ENCODE peak calls at places on chromosomes 7 and 10, in ten cellular contexts. D is fibroblast of mammary gland, K is RWPE1, Q is Calu3, W is A549, J is AG10803, O is pancreas, I is stomach, Z is glutamatergic neuron, S is PC-9. P is an unnamed sample.

GRCh38 chr10:43448742-43449141 is 11.8 kb downstream of the ZNF487 start:
- DNase-seq in D (no peak), K (no peak), Q (no peak), W (no peak), J (no peak), O (no peak), I (no peak), Z (no peak), S (no peak), P (no peak)

GRCh38 chr10:133261726-133262325 is 14.8 kb downstream of the ADAM8 start:
- DNase-seq in D (peak), K (peak), Q (peak), W (peak), J (peak), O (peak), I (peak), Z (peak), S (no peak), P (peak)

GRCh38 chr7:27210441-27211083 is 10.7 kb upstream of the HOXA13 start:
- DNase-seq in D (peak), K (no peak), Q (peak), W (peak), J (peak), O (peak), I (no peak), Z (peak), S (no peak), P (peak)

GRCh38 chr10:59465089-59465488 is 102.7 kb upstream of the FAM13C start:
- DNase-seq in D (peak), K (peak), Q (peak), W (peak), J (peak), O (no peak), I (no peak), Z (no peak), S (no peak), P (no peak)

GRCh38 chr7:5677538-5678294 is 103.7 kb downstream of the RNF216 start:
- DNase-seq in D (peak), K (peak), Q (peak), W (peak), J (peak), O (no peak), I (peak), Z (peak), S (peak), P (peak)

GRCh38 chr10:91887075-91887899 is 22.0 kb downstream of the FGFBP3 start:
- DNase-seq in D (peak), K (peak), Q (peak), W (peak), J (no peak), O (no peak), I (no peak), Z (peak), S (no peak), P (peak)

GRCh38 chr10:53754851-53755250 is 982.3 kb upstream of the MBL2 start:
- DNase-seq in D (no peak), K (no peak), Q (peak), W (no peak), J (no peak), O (no peak), I (no peak), Z (peak), S (no peak), P (no peak)

GRCh38 chr10:109889867-109890266 is 33.4 kb downstream of the XPNPEP1 start:
- DNase-seq in D (peak), K (no peak), Q (no peak), W (no peak), J (peak), O (no peak), I (no peak), Z (no peak), S (no peak), P (no peak)

GRCh38 chr10:124116771-124117510 is 23.5 kb upstream of the CHST15 start:
- DNase-seq in D (no peak), K (no peak), Q (no peak), W (no peak), J (no peak), O (no peak), I (peak), Z (no peak), S (no peak), P (peak)

GRCh38 chr10:69464801-69465401 is 13.6 kb downstream of the TSPAN15 start:
- DNase-seq in D (no peak), K (no peak), Q (no peak), W (no peak), J (no peak), O (no peak), I (peak), Z (peak), S (peak), P (no peak)

GRCh38 chr7:150405584-150406310 is 26.6 kb downstream of the ZNF775 start:
- DNase-seq in D (peak), K (peak), Q (peak), W (no peak), J (peak), O (no peak), I (no peak), Z (peak), S (no peak), P (peak)

DNA sequence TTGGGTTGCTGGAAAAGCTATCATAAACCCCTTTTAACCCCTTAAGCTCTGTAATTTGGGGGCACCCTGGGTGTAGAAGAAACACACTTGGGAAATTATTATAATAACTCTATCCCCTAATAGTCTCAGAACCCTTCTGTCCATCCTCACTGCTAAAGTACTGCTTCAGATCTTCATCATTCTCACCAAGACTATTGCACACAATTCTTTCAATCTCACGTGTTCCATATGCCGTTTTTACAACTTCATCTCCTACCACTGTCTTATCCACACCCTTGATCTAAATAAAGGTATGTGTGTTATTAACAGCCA is 15.8 kb downstream of the ANKRD22 start:
- DNase-seq in D (no peak), K (no peak), Q (no peak), W (no peak), J (no peak), O (no peak), I (no peak), Z (no peak), S (no peak), P (no peak)
- TF ChIP-seq CTCF in D (no peak), K (no peak), Q (no peak), W (no peak), J (no peak), O (no peak), I (no peak), Z (peak), S (no peak), P (no peak)

DNA sequence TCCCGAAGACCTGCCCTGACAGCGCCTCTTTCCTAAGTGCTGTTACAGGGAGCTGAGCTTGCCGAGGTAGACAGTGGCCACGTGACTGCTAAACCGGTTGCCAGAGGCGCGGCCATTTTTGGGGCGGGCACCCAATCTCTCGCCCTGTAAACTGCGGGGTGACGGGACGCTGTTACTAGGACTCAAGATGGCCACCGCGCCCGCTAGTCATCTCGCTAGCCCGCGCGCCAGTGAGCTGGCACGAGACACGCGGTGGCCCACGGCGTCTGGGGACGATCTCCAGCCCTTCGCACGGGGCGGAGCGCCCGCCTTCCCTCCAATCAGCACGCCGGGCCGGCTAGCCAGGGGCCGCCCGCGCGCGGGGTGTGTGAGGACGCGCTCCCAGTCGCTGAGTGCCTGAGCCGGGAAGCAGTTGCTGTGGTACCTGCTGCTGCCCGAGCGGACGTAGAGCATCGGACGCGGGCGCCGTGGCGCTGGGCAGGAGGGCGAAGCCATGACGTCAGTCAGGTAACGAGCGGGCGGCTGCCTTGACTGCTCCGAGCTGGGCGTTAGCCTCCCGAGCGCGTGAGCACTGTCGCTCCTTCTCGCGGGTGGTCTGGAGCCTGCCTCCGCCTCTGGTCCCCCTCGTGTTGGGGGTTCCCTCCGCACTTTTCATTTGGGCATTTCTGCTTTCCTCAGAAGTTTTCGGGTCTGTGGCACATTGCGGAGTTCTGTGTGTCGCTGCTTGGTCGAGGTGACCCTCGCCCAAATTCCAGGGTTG is 25.5 kb downstream of the ADK start:
- DNase-seq in D (peak), K (peak), Q (peak), W (peak), J (peak), O (peak), I (peak), Z (peak), S (peak), P (peak)
- TF ChIP-seq CTCF in D (no peak), K (no peak), Q (no peak), W (no peak), J (no peak), O (no peak), I (no peak), Z (no peak), S (no peak), P (no peak)

GRCh38 chr10:49594594-49594993 is 15.5 kb upstream of the SLC18A3 start:
- DNase-seq in D (peak), K (peak), Q (peak), W (peak), J (peak), O (no peak), I (peak), Z (peak), S (no peak), P (peak)
- TF ChIP-seq CTCF in D (peak), K (peak), Q (peak), W (peak), J (peak), O (peak), I (no peak), Z (peak), S (peak), P (peak)

DNA sequence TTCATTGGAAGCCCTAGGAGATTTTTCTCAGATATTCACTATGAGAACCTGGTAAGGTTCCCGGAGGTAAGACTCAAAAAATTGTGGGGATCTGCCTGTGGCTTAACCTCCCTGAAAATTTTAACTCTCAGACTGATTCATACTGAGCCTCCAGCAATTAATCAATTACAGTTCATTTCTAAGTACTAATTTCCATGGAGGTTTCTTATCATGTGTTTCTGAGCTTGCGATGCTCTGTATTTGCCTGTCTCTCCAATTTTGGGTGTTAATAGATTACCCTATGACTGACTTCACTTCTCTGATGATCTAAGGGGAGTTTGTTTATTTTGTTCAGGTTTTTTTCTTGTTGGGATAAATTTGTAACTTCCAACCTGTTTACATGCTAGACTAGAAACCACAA is 215.4 kb upstream of the TMEM196 start:
- DNase-seq in D (no peak), K (no peak), Q (no peak), W (no peak), J (no peak), O (no peak), I (no peak), Z (no peak), S (no peak), P (no peak)
- TF ChIP-seq CTCF in D (no peak), K (no peak), Q (no peak), W (no peak), J (no peak), O (no peak), I (no peak), Z (no peak), S (no peak), P (no peak)

DNA sequence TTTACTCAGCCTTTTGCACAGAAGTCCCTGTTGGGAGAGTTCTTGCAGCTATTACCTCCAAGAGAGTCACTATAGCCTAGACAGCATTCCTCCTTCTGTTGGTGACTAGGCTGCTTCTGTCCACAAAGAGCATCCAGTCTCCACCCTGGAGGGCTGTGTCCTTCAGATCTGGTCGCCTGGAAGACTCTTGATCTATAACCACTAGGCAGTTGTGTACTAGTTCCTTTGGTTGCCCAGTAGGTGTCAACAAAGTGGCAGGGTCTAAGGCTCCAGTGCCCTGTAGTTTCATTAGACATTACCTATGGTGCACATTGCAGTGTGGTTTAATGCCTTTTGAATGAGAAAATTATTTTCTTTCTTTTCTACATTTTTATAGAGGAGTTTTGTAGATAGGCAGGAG is 11.3 kb upstream of the AKR1C2 start:
- DNase-seq in D (peak), K (no peak), Q (peak), W (peak), J (peak), O (peak), I (no peak), Z (no peak), S (peak), P (no peak)
- TF ChIP-seq CTCF in D (peak), K (no peak), Q (no peak), W (peak), J (peak), O (peak), I (no peak), Z (no peak), S (peak), P (no peak)

DNA sequence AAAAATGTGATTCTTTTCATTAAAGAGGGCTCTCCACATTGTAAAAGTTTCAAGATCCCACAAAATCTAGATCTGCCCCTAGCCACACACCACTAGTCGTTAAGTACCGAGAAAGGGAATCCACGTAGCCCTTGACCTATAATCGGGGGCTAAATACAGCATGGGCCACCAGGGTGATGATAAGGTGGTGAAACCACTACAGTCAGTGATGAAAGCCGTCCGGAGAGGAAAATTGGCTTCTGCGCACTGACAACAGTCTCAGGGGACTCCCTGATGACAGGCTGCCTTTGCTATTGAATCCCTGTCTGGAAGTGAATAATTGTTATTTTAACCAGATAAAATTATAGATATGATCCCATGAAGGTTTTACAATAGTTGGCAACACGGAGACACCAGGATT is 4.6 kb downstream of the TECTB start:
- DNase-seq in D (no peak), K (no peak), Q (no peak), W (no peak), J (no peak), O (no peak), I (no peak), Z (no peak), S (no peak), P (no peak)
- TF ChIP-seq CTCF in D (no peak), K (no peak), Q (no peak), W (no peak), J (no peak), O (no peak), I (no peak), Z (no peak), S (no peak), P (no peak)

P was measured in SK-N-SH.